ENCODE peak calls at places on chromosomes 1 and 21, in four cellular contexts. G is keratinocyte, E is right lobe of liver, H is neural progenitor cell. Q is an unnamed sample.

GRCh38 chr1:211830330-211831142 is at the start of gene LPGAT1:
- DNase-seq in G (no peak), E (peak), H (peak), Q (peak)

GRCh38 chr1:59071289-59071688 is 225.6 kb upstream of the FGGY start:
- DNase-seq in G (no peak), E (no peak), H (no peak), Q (no peak)

GRCh38 chr1:240152611-240153297 is 61.1 kb downstream of the FMN2 start:
- DNase-seq in G (no peak), E (no peak), H (no peak), Q (no peak)

GRCh38 chr1:14896381-14897079 is 257.0 kb upstream of the TMEM51 start:
- DNase-seq in G (no peak), E (no peak), H (no peak), Q (no peak)

GRCh38 chr1:185926562-185926961 is 192.4 kb downstream of the HMCN1 start:
- DNase-seq in G (no peak), E (no peak), H (no peak), Q (no peak)

GRCh38 chr1:7865978-7866377 is 13.1 kb upstream of the UTS2 start:
- DNase-seq in G (no peak), E (no peak), H (no peak), Q (no peak)

GRCh38 chr1:34619256-34619655 is 135.6 kb upstream of the GJB5 start:
- DNase-seq in G (no peak), E (no peak), H (no peak), Q (no peak)

GRCh38 chr1:200893411-200893901 is 1.2 kb upstream of the INAVA start:
- DNase-seq in G (no peak), E (no peak), H (no peak), Q (no peak)

GRCh38 chr21:44549525-44550211 is 1.6 kb downstream of the KRTAP10-2 start:
- DNase-seq in G (no peak), E (no peak), H (no peak), Q (peak)

GRCh38 chr1:205053296-205053695 is 10.3 kb downstream of the CNTN2 start:
- DNase-seq in G (no peak), E (no peak), H (no peak), Q (no peak)

GRCh38 chr1:230108580-230108979 is 41.5 kb downstream of the GALNT2 start:
- DNase-seq in G (no peak), E (no peak), H (no peak), Q (no peak)

GRCh38 chr1:118989006-118989736 is 1.0 kb upstream of the TBX15 start:
- DNase-seq in G (no peak), E (no peak), H (peak), Q (no peak)

GRCh38 chr1:220956861-220957605 is 77.8 kb downstream of the HLX start:
- DNase-seq in G (no peak), E (no peak), H (peak), Q (no peak)

GRCh38 chr1:236868625-236869467 is 73.8 kb downstream of the MTR start:
- DNase-seq in G (peak), E (no peak), H (peak), Q (no peak)

GRCh38 chr1:85465099-85465790 is at the start of gene DDAH1:
- DNase-seq in G (no peak), E (peak), H (peak), Q (peak)

GRCh38 chr21:45421071-45421845 is 16.3 kb downstream of the COL18A1 start:
- DNase-seq in G (no peak), E (peak), H (no peak), Q (peak)

GRCh38 chr1:185819798-185820197 is 85.6 kb downstream of the HMCN1 start:
- DNase-seq in G (no peak), E (no peak), H (no peak), Q (no peak)

GRCh38 chr1:167617100-167617949 is 12.7 kb upstream of the RCSD1 start:
- DNase-seq in G (peak), E (no peak), H (peak), Q (peak)

GRCh38 chr1:55970711-55971110 is 608.7 kb downstream of the PLPP3 start:
- DNase-seq in G (no peak), E (no peak), H (no peak), Q (no peak)

GRCh38 chr1:100348549-100349144 is 3.7 kb upstream of the CDC14A start:
- DNase-seq in G (no peak), E (no peak), H (no peak), Q (no peak)

GRCh38 chr1:32981003-32981909 is 16.6 kb upstream of the RNF19B start:
- DNase-seq in G (peak), E (no peak), H (no peak), Q (peak)

GRCh38 chr1:229714964-229715603 is 89.0 kb downstream of the URB2 start:
- DNase-seq in G (no peak), E (no peak), H (peak), Q (no peak)

GRCh38 chr1:160243767-160244166 is 18.6 kb downstream of the DCAF8 start:
- DNase-seq in G (no peak), E (no peak), H (no peak), Q (no peak)

GRCh38 chr1:204335085-204335484 is 24.6 kb downstream of the PLEKHA6 start:
- DNase-seq in G (no peak), E (no peak), H (no peak), Q (no peak)

GRCh38 chr1:245671349-245671748 is 516.6 kb downstream of the KIF26B start:
- DNase-seq in G (no peak), E (no peak), H (no peak), Q (no peak)

GRCh38 chr1:106746448-106747085 is 309.9 kb upstream of the PRMT6 start:
- DNase-seq in G (no peak), E (no peak), H (peak), Q (no peak)

GRCh38 chr1:231986631-231987291 is 360.2 kb downstream of the DISC1 start:
- DNase-seq in G (no peak), E (no peak), H (peak), Q (no peak)

GRCh38 chr1:172970186-172970585 is 80.6 kb downstream of the TNFSF18 start:
- DNase-seq in G (no peak), E (no peak), H (peak), Q (no peak)

GRCh38 chr1:111204211-111204883 is 3.9 kb upstream of the DENND2D start:
- DNase-seq in G (no peak), E (peak), H (no peak), Q (peak)

GRCh38 chr1:233368106-233368783 is 40.7 kb downstream of the MAP3K21 start:
- DNase-seq in G (no peak), E (no peak), H (no peak), Q (no peak)

GRCh38 chr1:150282558-150282958 is 204 bp downstream of the CIART start:
- DNase-seq in G (no peak), E (peak), H (no peak), Q (peak)

GRCh38 chr1:163436133-163436532 is 114.4 kb downstream of the NUF2 start:
- DNase-seq in G (no peak), E (no peak), H (no peak), Q (no peak)

GRCh38 chr21:37292946-37293345 is 25.8 kb upstream of the VPS26C start:
- DNase-seq in G (no peak), E (no peak), H (no peak), Q (no peak)

GRCh38 chr1:184915463-184916080 is 58.7 kb downstream of the NIBAN1 start:
- DNase-seq in G (no peak), E (no peak), H (no peak), Q (no peak)

GRCh38 chr1:108663074-108663473 is 2.2 kb upstream of the HENMT1 start:
- DNase-seq in G (no peak), E (no peak), H (no peak), Q (no peak)

GRCh38 chr1:208107415-208107814 is 136.8 kb downstream of the PLXNA2 start:
- DNase-seq in G (no peak), E (no peak), H (no peak), Q (no peak)

GRCh38 chr1:15155760-15156743 is 2.5 kb downstream of the TMEM51 start:
- DNase-seq in G (no peak), E (no peak), H (no peak), Q (no peak)

GRCh38 chr1:232477728-232478127 is 152.2 kb downstream of the SIPA1L2 start:
- DNase-seq in G (no peak), E (no peak), H (peak), Q (no peak)

GRCh38 chr1:242468749-242469148 is 55.7 kb downstream of the PLD5 start:
- DNase-seq in G (no peak), E (no peak), H (no peak), Q (no peak)

GRCh38 chr1:145874646-145875045 is 11.0 kb downstream of the ANKRD35 start:
- DNase-seq in G (no peak), E (no peak), H (no peak), Q (no peak)

GRCh38 chr1:145868232-145868631 is 9.4 kb upstream of the PIAS3 start:
- DNase-seq in G (no peak), E (no peak), H (no peak), Q (no peak)

GRCh38 chr1:145872421-145872891 is 13.2 kb downstream of the ANKRD35 start:
- DNase-seq in G (no peak), E (peak), H (peak), Q (no peak)

DNA sequence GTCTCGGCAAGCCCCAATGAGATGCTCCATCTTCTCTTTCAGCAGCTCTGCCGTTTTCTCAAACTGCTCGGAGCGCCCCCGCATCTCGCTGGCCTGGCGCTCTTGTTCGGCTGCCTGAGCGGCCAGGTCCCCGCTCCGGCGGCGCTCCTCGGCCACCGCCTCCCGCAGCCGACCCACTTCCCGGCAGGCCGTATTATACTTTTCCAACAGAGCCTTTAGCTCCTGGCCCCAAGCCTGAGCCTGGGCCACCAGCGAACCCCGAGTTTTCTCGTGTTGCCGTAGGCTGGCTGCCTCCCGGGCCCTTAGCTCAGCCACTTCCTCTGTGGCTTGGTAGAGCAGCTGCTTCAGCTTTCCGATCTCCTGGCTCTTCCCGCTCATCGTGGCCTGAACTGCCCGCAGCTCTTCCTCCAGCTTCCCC is 13.1 kb upstream of the PIAS3 start:
- DNase-seq in G (no peak), E (peak), H (peak), Q (peak)
- TF ChIP-seq CTCF in G (no peak), E (no peak), H (no peak), Q (no peak)

GRCh38 chr1:61638296-61638695 is 86.6 kb downstream of the TM2D1 start:
- DNase-seq in G (no peak), E (no peak), H (no peak), Q (no peak)
- H3K27ac ChIP-seq in G (no peak), E (no peak), H (no peak), Q (no peak)

DNA sequence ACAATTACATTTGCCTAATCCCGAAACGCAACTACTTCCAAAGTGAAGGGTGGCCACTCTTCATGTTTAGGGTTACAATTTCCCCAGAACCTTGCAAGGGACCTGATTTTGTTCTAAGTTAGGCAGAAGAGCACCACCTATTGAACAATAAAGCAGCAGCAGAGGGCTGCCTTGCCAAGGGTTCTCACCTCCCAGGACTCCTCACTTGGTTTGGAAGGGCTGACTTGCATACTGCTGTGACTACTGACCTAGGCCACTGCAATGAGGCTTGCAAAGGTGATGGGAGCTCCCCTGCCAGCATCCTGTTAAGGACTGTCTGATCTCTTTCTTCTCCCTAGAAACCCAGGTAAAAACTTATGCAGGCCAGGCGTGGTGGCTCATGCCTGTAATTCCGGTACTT is 14.2 kb downstream of the MTOR start:
- DNase-seq in G (no peak), E (no peak), H (no peak), Q (no peak)
- TF ChIP-seq CTCF in G (no peak), E (no peak), H (no peak), Q (no peak)

GRCh38 chr1:1085911-1086841 is 12.1 kb upstream of the RNF223 start:
- DNase-seq in G (no peak), E (no peak), H (no peak), Q (no peak)

GRCh38 chr1:1088036-1088800 is 14.1 kb upstream of the RNF223 start:
- DNase-seq in G (no peak), E (no peak), H (no peak), Q (peak)

GRCh38 chr1:1088801-1089680 is 14.9 kb upstream of the RNF223 start:
- DNase-seq in G (no peak), E (no peak), H (no peak), Q (peak)

GRCh38 chr1:1086911-1087341 is 12.8 kb upstream of the RNF223 start:
- DNase-seq in G (no peak), E (no peak), H (no peak), Q (peak)

GRCh38 chr1:1087351-1088035 is 13.4 kb upstream of the RNF223 start:
- DNase-seq in G (no peak), E (no peak), H (no peak), Q (peak)
- H3K27ac ChIP-seq in G (no peak), E (no peak), H (no peak), Q (no peak)

DNA sequence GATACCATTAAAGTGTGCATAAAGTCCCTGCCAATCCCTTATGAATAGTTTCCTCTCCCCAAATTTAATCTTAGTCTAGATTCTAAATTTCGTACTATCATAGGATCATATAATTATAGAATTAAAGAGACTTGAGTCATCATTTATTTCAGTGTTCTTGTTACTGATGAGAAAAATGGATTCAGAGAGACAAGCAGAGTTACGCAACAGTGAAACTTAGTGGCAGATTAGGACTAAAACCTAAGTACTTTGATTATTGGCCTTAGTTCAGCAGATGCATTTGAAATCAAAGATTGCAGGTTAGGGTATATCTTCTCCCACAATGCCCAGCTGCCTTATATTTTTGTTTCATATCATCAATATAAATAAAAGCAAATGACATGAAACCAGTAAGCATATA is 843 bp upstream of the KRTAP19-7 start:
- DNase-seq in G (no peak), E (no peak), H (no peak), Q (no peak)
- TF ChIP-seq CTCF in G (no peak), E (no peak), H (no peak), Q (no peak)

DNA sequence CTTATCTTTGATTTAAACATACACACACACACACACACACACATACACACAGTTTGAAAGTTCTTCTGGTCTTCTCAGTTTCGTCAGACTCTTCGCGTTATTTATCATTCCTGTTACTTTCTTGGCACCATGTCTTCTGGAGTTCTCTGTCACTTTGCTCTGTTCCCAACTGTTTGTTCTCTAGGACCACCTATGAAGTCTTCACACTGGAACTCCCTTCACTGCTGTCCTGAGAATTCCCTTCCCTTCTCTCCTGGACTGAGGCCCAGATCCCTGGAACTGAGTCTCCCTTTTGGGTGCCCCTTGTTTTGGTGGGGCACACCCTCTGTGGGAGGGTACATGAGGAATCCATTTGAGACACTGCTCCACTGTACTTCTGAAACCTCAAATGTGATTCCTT is 30.5 kb downstream of the ALG14 start:
- DNase-seq in G (no peak), E (no peak), H (peak), Q (no peak)
- H3K27ac ChIP-seq in G (no peak), E (no peak), H (no peak), Q (peak)